ENCODE peak calls at places on chromosomes 3 and 15, in six cellular contexts. E, I, O, P, V and G are unnamed samples.

GRCh38 chr3:127560051-127560787 is 30.3 kb downstream of the TPRA1 start:
- DNase-seq in E (no peak), I (no peak), P (no peak), O (no peak), V (no peak), G (no peak)

GRCh38 chr3:194007598-194008337 is 128.2 kb upstream of the HES1 start:
- DNase-seq in I (no peak), E (no peak), O (no peak), V (no peak), P (no peak), G (no peak)

GRCh38 chr15:71153823-71154524 is 38.7 kb downstream of the THSD4 start:
- DNase-seq in P (peak; percentile 17), I (no peak), V (no peak), O (peak; percentile 21), E (no peak), G (peak; percentile 28)

GRCh38 chr3:42012935-42013651 is 51.2 kb upstream of the ULK4 start:
- DNase-seq in P (peak; percentile 65), V (peak; percentile 57), I (peak; percentile 61), E (peak; percentile 93), O (peak; percentile 55), G (peak; percentile 57)

GRCh38 chr3:69425249-69425648 is 39.4 kb upstream of the FRMD4B start:
- DNase-seq in P (peak; percentile 67), V (no peak), E (peak; percentile 72), O (peak; percentile 40), I (no peak), G (peak; percentile 58)

GRCh38 chr3:193780810-193781472 is 187.9 kb downstream of the OPA1 start:
- DNase-seq in P (peak; percentile 71), E (peak; percentile 31), I (peak; percentile 55), O (peak; percentile 81), V (peak; percentile 71), G (peak; percentile 65)

GRCh38 chr3:126528800-126529541 is 5.0 kb downstream of the CHST13 start:
- DNase-seq in I (peak; percentile 21), E (no peak), P (peak; percentile 15), O (peak; percentile 77), V (no peak), G (peak; percentile 50)

GRCh38 chr3:9298236-9298635 is 48.8 kb upstream of the SRGAP3 start:
- DNase-seq in V (no peak), I (no peak), P (no peak), E (no peak), O (no peak), G (peak; percentile 41)

GRCh38 chr3:194870394-194871110 is 184.9 kb downstream of the FAM43A start:
- DNase-seq in V (no peak), I (no peak), P (peak; percentile 45), O (peak; percentile 9), E (no peak), G (peak; percentile 36)

DNA sequence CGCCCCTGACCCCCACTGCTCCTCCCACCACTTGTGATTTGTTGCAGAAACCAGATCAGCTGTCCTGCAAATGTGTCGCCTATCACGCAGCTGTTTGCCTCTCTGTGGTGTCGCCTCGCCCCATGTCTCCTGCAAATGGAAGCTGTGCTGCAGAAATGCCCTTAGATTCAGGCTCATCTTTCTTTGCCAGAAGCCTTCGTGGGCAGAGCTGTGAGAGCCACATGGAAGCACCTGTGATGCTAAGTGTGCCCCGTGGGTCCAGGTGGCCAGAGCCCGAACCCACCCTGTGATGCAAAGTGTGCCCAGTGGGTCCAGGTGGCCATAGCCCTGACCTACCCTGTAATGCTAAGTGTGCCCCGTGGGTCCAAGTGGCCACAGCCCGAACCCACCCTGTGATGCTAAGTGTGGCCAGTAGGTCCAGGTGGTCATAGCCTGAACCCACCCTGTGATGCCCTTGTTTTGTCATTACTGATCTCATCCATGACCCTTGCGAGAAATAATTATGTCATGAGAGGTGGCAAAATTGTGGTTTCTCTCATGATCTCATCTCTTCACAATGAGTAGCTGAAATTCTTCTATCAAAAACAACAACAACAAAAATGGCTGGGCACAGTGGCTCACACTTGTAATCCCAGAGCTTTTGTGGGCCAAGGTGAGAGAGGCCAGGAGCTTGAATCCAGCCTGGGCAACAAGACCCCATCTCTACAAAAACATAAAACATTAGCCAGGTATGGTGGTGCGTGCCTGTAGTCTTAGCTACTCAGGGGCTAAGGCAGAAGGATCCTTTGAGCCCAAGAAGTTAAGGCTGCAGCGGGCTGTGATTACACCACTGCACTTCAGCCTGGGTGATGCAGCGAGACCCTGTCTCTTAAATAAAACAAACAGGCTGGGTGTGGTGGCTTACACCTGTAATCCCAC is 187.4 kb downstream of the GOLGA6L6 start:
- DNase-seq in O (no peak), P (no peak), I (no peak), E (no peak), V (peak; percentile 51), G (no peak)
- TF ChIP-seq CTCF in O (no peak), P (no peak), I (no peak), E (no peak), V (no peak), G (no peak)

GRCh38 chr3:83218383-83219200 is 1457.1 kb upstream of the GBE1 start:
- DNase-seq in P (no peak), E (no peak), O (no peak), V (peak; percentile 42), I (no peak), G (no peak)

DNA sequence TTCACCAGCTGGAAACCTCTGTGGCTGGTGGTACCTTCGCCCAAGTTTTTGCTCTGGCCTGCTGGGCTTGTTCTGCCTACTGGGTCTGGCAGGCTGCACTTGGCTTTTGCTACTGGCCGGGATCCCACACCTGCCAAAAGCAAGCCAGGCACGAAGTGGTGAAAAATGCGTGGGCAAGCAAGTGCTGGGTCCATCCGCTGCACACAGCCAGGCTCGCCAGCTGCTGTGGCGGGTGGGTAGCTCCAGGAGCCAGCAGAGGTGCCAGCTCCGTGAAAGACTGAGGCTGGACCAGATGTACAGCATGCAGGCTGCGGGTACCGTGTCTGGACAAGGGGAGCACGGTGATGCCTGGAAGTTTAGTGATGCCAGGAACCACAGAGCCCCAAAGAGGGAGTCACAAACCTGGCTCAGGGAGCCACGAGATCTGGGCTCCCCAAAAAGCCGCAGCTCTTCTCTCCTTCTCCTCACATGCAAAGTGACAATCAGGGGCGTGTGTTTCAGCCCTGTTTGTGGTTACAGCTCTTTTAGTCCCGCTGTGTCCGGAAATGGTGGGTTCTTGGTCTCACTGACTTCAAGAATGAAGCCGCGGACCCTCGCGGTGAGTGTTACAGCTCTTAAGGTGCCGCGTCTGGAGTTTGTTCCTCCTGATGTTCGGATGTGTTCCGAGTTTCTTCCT is 1455.6 kb upstream of the GBE1 start:
- DNase-seq in V (no peak), O (no peak), E (no peak), P (no peak), I (no peak), G (no peak)
- H3K4me3 ChIP-seq in V (no peak overlapping the region), O (no peak overlapping the region), E (no peak overlapping the region), P (no peak overlapping the region), I (no peak overlapping the region), G (no peak overlapping the region)

GRCh38 chr15:40764766-40765136 is 883 bp downstream of the GCHFR start:
- DNase-seq in V (no peak), O (no peak), P (peak; percentile 20), E (no peak), I (no peak), G (no peak)

GRCh38 chr15:40762919-40763800 is 708 bp upstream of the GCHFR start:
- DNase-seq in O (peak; percentile 54), I (peak; percentile 83), P (peak; percentile 53), V (peak; percentile 82), E (peak; percentile 64), G (peak; percentile 62)

GRCh38 chr15:40766194-40766830 is 2.4 kb downstream of the GCHFR start:
- DNase-seq in I (no peak), E (no peak), P (no peak), O (no peak), V (no peak), G (no peak)

GRCh38 chr15:40766906-40767837 is 2.6 kb upstream of the C15orf62 start:
- DNase-seq in E (no peak), I (no peak), P (peak; percentile 74), O (no peak), V (no peak), G (peak; percentile 42)

GRCh38 chr15:40763801-40764765 is at the start of gene GCHFR:
- DNase-seq in E (peak; percentile 88), I (peak; percentile 80), P (peak; percentile 62), O (peak; percentile 66), V (peak; percentile 79), G (peak; percentile 74)
- TF ChIP-seq CTCF in E (peak; percentile 45), I (peak; percentile 11), P (peak; percentile 22), O (peak; percentile 32), V (peak; percentile 34), G (peak; percentile 14)

DNA sequence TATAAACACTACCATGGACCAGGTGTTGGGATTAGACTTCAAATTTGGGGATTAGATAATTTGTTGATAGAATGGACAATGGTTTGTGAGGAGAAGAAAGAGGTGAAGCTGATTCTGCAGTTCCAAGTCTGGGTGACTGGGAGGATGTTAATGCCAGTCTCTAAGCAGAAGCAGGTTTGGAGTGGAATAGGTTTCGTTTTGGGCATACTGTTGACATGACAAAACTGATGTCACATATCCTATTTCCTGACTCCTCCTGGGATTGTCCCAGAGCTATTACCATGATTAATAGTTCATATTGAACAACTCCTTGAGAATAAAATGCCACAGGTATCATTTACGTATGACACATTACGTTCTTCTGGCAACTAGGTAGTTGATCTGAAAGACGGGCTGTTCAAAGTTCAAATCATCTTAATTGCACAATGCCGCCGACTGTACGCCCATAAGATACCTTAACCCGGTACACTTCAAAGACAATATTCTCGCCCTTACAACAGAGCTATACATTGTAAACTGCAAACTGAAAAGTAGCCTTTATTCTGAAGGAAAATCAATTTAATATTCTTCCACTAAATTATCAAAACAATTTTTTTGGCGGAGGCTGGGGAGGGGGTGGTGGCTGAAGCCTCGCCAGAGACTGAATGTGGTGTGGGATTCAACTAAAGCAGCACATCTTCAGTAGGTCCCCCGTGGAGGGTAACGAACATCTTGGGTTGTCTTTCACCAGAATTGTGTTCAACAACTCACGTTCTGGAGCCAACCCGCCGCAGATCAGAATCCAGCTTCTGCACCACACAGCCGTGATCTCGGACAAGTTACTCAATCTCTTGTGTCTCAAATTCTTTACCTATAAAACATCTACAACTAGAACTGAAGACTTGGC is 1.2 kb upstream of the RAB5A start:
- DNase-seq in O (no peak), V (no peak), E (peak; percentile 8), I (no peak), P (no peak), G (peak; percentile 4)
- H3K4me3 ChIP-seq in O (peak overlapping the region; percentile 99), V (peak overlapping the region; percentile 100), E (peak overlapping the region; percentile 85), I (peak overlapping the region; percentile 91), P (peak overlapping the region; percentile 97), G (no peak overlapping the region)

GRCh38 chr15:59632714-59633113 is 21.1 kb downstream of the GCNT3 start:
- DNase-seq in P (peak; percentile 23), E (no peak), V (no peak), I (no peak), O (no peak), G (peak; percentile 12)
- TF ChIP-seq CTCF in P (peak; percentile 61), E (peak; percentile 12), V (no peak), I (no peak), O (peak; percentile 47), G (peak; percentile 47)

GRCh38 chr15:65033659-65034269 is 4.3 kb upstream of the MTFMT start:
- DNase-seq in I (no peak), E (peak; percentile 65), V (no peak), P (peak; percentile 74), O (peak; percentile 65), G (peak; percentile 63)
- H3K4me3 ChIP-seq in I (no peak overlapping the region), E (no peak overlapping the region), V (no peak overlapping the region), P (no peak overlapping the region), O (no peak overlapping the region), G (no peak overlapping the region)

GRCh38 chr3:62636235-62636826 is 238.9 kb downstream of the CADPS start:
- DNase-seq in E (no peak), I (no peak), P (no peak), O (no peak), V (no peak), G (no peak)
- TF ChIP-seq CTCF in E (no peak), I (no peak), P (no peak), O (no peak), V (no peak), G (no peak)